ENCODE peak calls at places on chromosome 2, in five cellular contexts. F, P, U, Z and V are unnamed samples.

GRCh38 chr2:162914161-162914560 is 75.6 kb upstream of the KCNH7 start:
- DNase-seq in P (no peak), F (no peak), U (no peak), Z (no peak), V (no peak)

GRCh38 chr2:241412144-241412543 is 56.1 kb downstream of the FARP2 start:
- DNase-seq in U (no peak), F (no peak), Z (no peak), P (no peak), V (peak; percentile 69)

GRCh38 chr2:105150231-105150630 is 91.3 kb upstream of the GPR45 start:
- DNase-seq in F (no peak), U (no peak), Z (no peak), P (no peak), V (no peak)

GRCh38 chr2:223007531-223007930 is 44.5 kb upstream of the KCNE4 start:
- DNase-seq in U (no peak), Z (no peak), F (no peak), P (no peak), V (peak; percentile 31)

GRCh38 chr2:105895995-105896764 is 151.5 kb downstream of the NCK2 start:
- DNase-seq in Z (no peak), U (no peak), F (no peak), P (no peak), V (no peak)

GRCh38 chr2:160783481-160783880 is 289.9 kb upstream of the RBMS1 start:
- DNase-seq in Z (no peak), U (no peak), F (no peak), P (no peak), V (no peak)

GRCh38 chr2:38660282-38660681 is 5.6 kb upstream of the GALM start:
- DNase-seq in F (no peak), P (no peak), U (no peak), Z (no peak), V (no peak)

GRCh38 chr2:63058149-63058741 is 7.6 kb downstream of the OTX1 start:
- DNase-seq in U (no peak), F (no peak), Z (peak; percentile 45), P (no peak), V (no peak)

GRCh38 chr2:119484834-119485233 is 39.4 kb downstream of the SCTR start:
- DNase-seq in F (no peak), Z (no peak), P (no peak), U (no peak), V (no peak)

GRCh38 chr2:237341872-237342271 is 72.1 kb downstream of the COL6A3 start:
- DNase-seq in F (no peak), U (no peak), P (no peak), Z (no peak), V (no peak)

GRCh38 chr2:54666131-54666637 is 57.3 kb upstream of the EML6 start:
- DNase-seq in U (no peak), P (no peak), Z (peak; percentile 51), F (no peak), V (peak; percentile 49)

GRCh38 chr2:150620860-150621259 is 133.4 kb upstream of the RND3 start:
- DNase-seq in P (no peak), Z (no peak), F (no peak), U (no peak), V (peak; percentile 81)